ENCODE peak calls at places on chromosomes 6 and 20, in seven cellular contexts. A, T, O, F, B, M and W are unnamed samples.

GRCh38 chr6:46204880-46205650 is 34.3 kb upstream of the ENPP5 start:
- DNase-seq in M (no peak), A (no peak), F (no peak), O (no peak), T (no peak), B (no peak), W (no peak)

GRCh38 chr6:52929321-52930164 is 20.0 kb upstream of the GSTA3 start:
- DNase-seq in B (peak; percentile 84), O (peak; percentile 59), T (no peak), A (peak; percentile 22), M (no peak), F (peak; percentile 74), W (peak; percentile 79)

GRCh38 chr6:143575840-143576498 is 64.4 kb upstream of the FUCA2 start:
- DNase-seq in F (no peak), T (no peak), O (no peak), M (no peak), A (no peak), B (no peak), W (no peak)

GRCh38 chr20:9051508-9051907 is 17.4 kb upstream of the PLCB4 start:
- DNase-seq in F (peak; percentile 94), O (peak; percentile 61), B (peak; percentile 97), M (no peak), A (peak; percentile 86), T (no peak), W (peak; percentile 84)

GRCh38 chr6:138493413-138493812 is 5.9 kb downstream of the NHSL1 start:
- DNase-seq in A (no peak), F (peak; percentile 85), O (peak; percentile 26), M (no peak), B (peak; percentile 90), T (no peak), W (peak; percentile 61)

GRCh38 chr6:136822051-136822378 is 377 bp upstream of the PEX7 start:
- DNase-seq in F (peak; percentile 60), M (peak; percentile 50), B (no peak), A (no peak), T (peak; percentile 68), O (peak; percentile 23), W (peak; percentile 56)

GRCh38 chr20:10219993-10220750 is 1.5 kb downstream of the SNAP25 start:
- DNase-seq in O (no peak), B (no peak), F (no peak), T (no peak), M (no peak), A (no peak), W (no peak)

GRCh38 chr6:105859441-105859840 is 226.7 kb upstream of the PRDM1 start:
- DNase-seq in A (no peak), T (no peak), O (no peak), F (no peak), B (no peak), M (no peak), W (no peak)

GRCh38 chr6:10838794-10839333 is 525 bp upstream of the MAK start:
- DNase-seq in A (no peak), T (no peak), O (no peak), B (no peak), F (no peak), M (no peak), W (no peak)

GRCh38 chr6:85640806-85641205 is 1.9 kb downstream of the SYNCRIP start:
- DNase-seq in B (peak; percentile 13), M (no peak), A (no peak), T (no peak), O (no peak), F (peak; percentile 38), W (no peak)

GRCh38 chr6:145506554-145506953 is 228.8 kb downstream of the EPM2A start:
- DNase-seq in A (no peak), M (no peak), T (no peak), B (no peak), O (peak; percentile 25), F (no peak), W (no peak)

GRCh38 chr6:142187209-142187608 is 40.1 kb downstream of the VTA1 start:
- DNase-seq in O (peak; percentile 14), M (peak; percentile 50), B (peak; percentile 78), F (peak; percentile 84), T (no peak), A (no peak), W (peak; percentile 62)

GRCh38 chr6:55528624-55529023 is 50.4 kb downstream of the HMGCLL1 start:
- DNase-seq in B (peak; percentile 33), F (peak; percentile 66), A (peak; percentile 51), M (no peak), T (no peak), O (peak; percentile 39), W (peak; percentile 28)

GRCh38 chr20:12086359-12086758 is 168.7 kb downstream of the BTBD3 start:
- DNase-seq in B (peak; percentile 19), T (no peak), M (no peak), A (no peak), O (no peak), F (peak; percentile 48), W (no peak)

GRCh38 chr6:138596591-138596990 is 97.3 kb upstream of the NHSL1 start:
- DNase-seq in F (no peak), T (no peak), A (no peak), O (no peak), B (no peak), M (no peak), W (no peak)

GRCh38 chr6:71468841-71469750 is 180.5 kb downstream of the OGFRL1 start:
- DNase-seq in B (peak; percentile 94), A (no peak), F (peak; percentile 85), M (no peak), O (no peak), T (peak; percentile 80), W (peak; percentile 88)

GRCh38 chr6:31574106-31575061 is 981 bp upstream of the TNF start:
- DNase-seq in T (no peak), M (no peak), O (no peak), A (no peak), F (no peak), B (no peak), W (no peak)

GRCh38 chr6:151445482-151445881 is 6.4 kb downstream of the RMND1 start:
- DNase-seq in B (peak; percentile 93), T (no peak), A (no peak), F (peak; percentile 94), O (no peak), M (no peak), W (peak; percentile 91)

GRCh38 chr20:54429364-54429763 is 46.0 kb upstream of the DOK5 start:
- DNase-seq in M (no peak), B (no peak), A (no peak), O (no peak), F (peak; percentile 0), T (no peak), W (no peak)

GRCh38 chr6:119181046-119181445 is 102.6 kb upstream of the FAM184A start:
- DNase-seq in T (no peak), O (no peak), M (no peak), B (no peak), F (no peak), A (no peak), W (no peak)

GRCh38 chr6:25034477-25034876 is 98.7 kb upstream of the RIPOR2 start:
- DNase-seq in O (no peak), F (no peak), A (no peak), M (no peak), T (no peak), B (no peak), W (no peak)
- H3K4me3 ChIP-seq in O (no peak overlapping the region), F (no peak overlapping the region), A (no peak overlapping the region), M (no peak overlapping the region), T (no peak overlapping the region), B (no peak overlapping the region), W (no peak overlapping the region)

GRCh38 chr6:166620478-166621113 is 6.5 kb downstream of the RPS6KA2 start:
- DNase-seq in B (no peak), T (no peak), O (no peak), A (no peak), M (no peak), F (peak; percentile 26), W (peak; percentile 48)

GRCh38 chr6:166618251-166618650 is 8.8 kb downstream of the RPS6KA2 start:
- DNase-seq in O (no peak), B (no peak), T (no peak), F (no peak), A (no peak), M (no peak), W (no peak)

GRCh38 chr6:166621114-166621540 is 5.9 kb downstream of the RPS6KA2 start:
- DNase-seq in A (no peak), B (no peak), O (no peak), F (no peak), T (no peak), M (no peak), W (no peak)

GRCh38 chr6:166618866-166619761 is 7.9 kb downstream of the RPS6KA2 start:
- DNase-seq in T (no peak), B (peak; percentile 98), F (peak; percentile 99), M (no peak), O (no peak), A (no peak), W (peak; percentile 65)

GRCh38 chr6:166619912-166620311 is 7.1 kb downstream of the RPS6KA2 start:
- DNase-seq in O (peak; percentile 65), A (no peak), T (peak; percentile 82), M (peak; percentile 71), B (peak; percentile 98), F (peak; percentile 99), W (peak; percentile 99)
- H3K4me3 ChIP-seq in O (no peak overlapping the region), A (no peak overlapping the region), T (peak overlapping the region; percentile 1), M (no peak overlapping the region), B (no peak overlapping the region), F (no peak overlapping the region), W (no peak overlapping the region)

DNA sequence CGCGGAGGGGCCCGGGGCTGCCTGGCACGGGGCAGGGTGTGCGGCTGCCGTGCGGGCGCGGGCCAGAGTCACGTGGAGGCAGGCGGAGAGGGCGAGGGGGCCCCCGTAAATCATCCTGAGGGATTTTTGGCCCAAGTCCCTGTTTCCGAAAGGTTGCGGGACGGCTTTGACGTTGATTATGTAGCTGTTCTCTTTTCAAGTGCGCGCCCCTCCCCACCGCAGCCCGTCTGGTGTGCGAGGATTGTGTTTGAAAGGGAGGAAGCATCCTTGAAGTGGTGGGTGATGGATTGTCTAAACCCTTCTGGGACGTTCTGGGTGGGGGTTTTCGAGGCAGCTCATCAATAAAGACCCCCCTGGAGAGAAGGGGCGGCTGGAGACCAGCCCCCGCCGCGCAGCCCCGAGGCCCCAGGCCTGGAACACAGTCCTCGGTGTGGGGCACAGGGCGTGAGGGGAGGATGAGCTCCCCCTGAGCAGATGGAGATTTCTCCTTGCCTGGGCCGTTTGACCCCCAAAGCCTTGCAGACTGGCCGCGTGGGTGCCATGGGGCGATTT is 7.0 kb upstream of the FOXF2 start:
- DNase-seq in A (no peak), T (no peak), O (peak; percentile 63), B (no peak), M (no peak), F (no peak), W (no peak)
- H3K4me3 ChIP-seq in A (no peak overlapping the region), T (peak overlapping the region; percentile 47), O (peak overlapping the region; percentile 26), B (no peak overlapping the region), M (no peak overlapping the region), F (peak overlapping the region; percentile 7), W (no peak overlapping the region)

GRCh38 chr6:28353981-28354676 is 4.4 kb downstream of the ZKSCAN3 start:
- DNase-seq in B (peak; percentile 24), F (peak; percentile 23), A (peak; percentile 80), T (no peak), O (no peak), M (peak; percentile 58), W (peak; percentile 92)

GRCh38 chr6:28351087-28351486 is 1.3 kb downstream of the ZKSCAN3 start:
- DNase-seq in T (no peak), A (no peak), F (no peak), O (peak; percentile 35), B (no peak), M (no peak), W (no peak)

GRCh38 chr6:28354688-28355554 is 5.2 kb downstream of the ZKSCAN3 start:
- DNase-seq in B (no peak), F (no peak), M (no peak), O (no peak), T (no peak), A (no peak), W (no peak)

GRCh38 chr6:28351493-28351925 is 1.8 kb downstream of the ZKSCAN3 start:
- DNase-seq in M (no peak), A (no peak), T (no peak), F (no peak), O (no peak), B (no peak), W (no peak)

GRCh38 chr6:28353356-28353755 is 3.6 kb downstream of the ZKSCAN3 start:
- DNase-seq in B (no peak), T (no peak), M (no peak), A (no peak), O (no peak), F (no peak), W (no peak)
- H3K4me3 ChIP-seq in B (no peak overlapping the region), T (no peak overlapping the region), M (no peak overlapping the region), A (peak overlapping the region; percentile 42), O (no peak overlapping the region), F (no peak overlapping the region), W (peak overlapping the region; percentile 38)